ENCODE peak calls at places on chromosomes 4 and X, in five cellular contexts. D is type B pancreatic cell, M is neural crest cell, T is AG04449, K is stomach. H is an unnamed sample.

GRCh38 chr4:3297066-3297859 is 4.4 kb downstream of the RGS12 start:
- DNase-seq in D (peak), M (no peak), T (no peak), K (peak), H (no peak)

GRCh38 chr4:65880594-65880993 is 210.3 kb upstream of the EPHA5 start:
- DNase-seq in D (no peak), M (no peak), T (no peak), K (no peak), H (no peak)

GRCh38 chr4:76562851-76563803 is 128.1 kb downstream of the SHROOM3 start:
- DNase-seq in D (no peak), M (no peak), T (no peak), K (no peak), H (no peak)

GRCh38 chrX:119015407-119016242 is 41.2 kb downstream of the LONRF3 start:
- DNase-seq in D (no peak), M (no peak), T (peak), K (peak), H (peak)

GRCh38 chr4:186878203-186878800 is 154.6 kb upstream of the FAT1 start:
- DNase-seq in D (no peak), M (no peak), T (no peak), K (no peak), H (no peak)

GRCh38 chr4:721261-722171 is 15.9 kb downstream of the PCGF3 start:
- DNase-seq in D (no peak), M (no peak), T (no peak), K (no peak), H (no peak)

GRCh38 chrX:19814240-19814639 is 73.2 kb downstream of the SH3KBP1 start:
- DNase-seq in D (no peak), M (no peak), T (no peak), K (no peak), H (no peak)

GRCh38 chrX:71911023-71911730 is 532 bp downstream of the NHSL2 start:
- DNase-seq in D (no peak), M (peak), T (no peak), K (no peak), H (no peak)

GRCh38 chrX:42738552-42738951 is 39.4 kb downstream of the PPP1R2C start:
- DNase-seq in D (no peak), M (no peak), T (no peak), K (no peak), H (no peak)

GRCh38 chrX:118666521-118666920 is 60.9 kb upstream of the IL13RA1 start:
- DNase-seq in D (no peak), M (no peak), T (no peak), K (no peak), H (no peak)

GRCh38 chrX:143472334-143472938 is 44.8 kb downstream of the SPANXN3 start:
- DNase-seq in D (no peak), M (no peak), T (no peak), K (no peak), H (no peak)

GRCh38 chrX:79572566-79572965 is 205.4 kb upstream of the ITM2A start:
- DNase-seq in D (no peak), M (no peak), T (no peak), K (no peak), H (no peak)

GRCh38 chr4:135204311-135204710 is 1002.7 kb upstream of the PABPC4L start:
- DNase-seq in D (no peak), M (no peak), T (no peak), K (no peak), H (no peak)

GRCh38 chrX:136711147-136711546 is 63.2 kb downstream of the CD40LG start:
- DNase-seq in D (no peak), M (no peak), T (no peak), K (peak), H (peak)

GRCh38 chr4:48340905-48341775 is at the start of gene SLAIN2:
- DNase-seq in D (peak), M (peak), T (peak), K (peak), H (peak)

GRCh38 chr4:177128306-177128705 is 181.4 kb upstream of the NEIL3 start:
- DNase-seq in D (no peak), M (no peak), T (no peak), K (no peak), H (no peak)

GRCh38 chr4:751676-752075 is 46.0 kb downstream of the PCGF3 start:
- DNase-seq in D (no peak), M (no peak), T (no peak), K (no peak), H (no peak)

GRCh38 chrX:85109235-85109634 is 105.6 kb downstream of the APOOL start:
- DNase-seq in D (no peak), M (no peak), T (no peak), K (no peak), H (no peak)

GRCh38 chr4:100894339-100894870 is 376.6 kb upstream of the EMCN start:
- DNase-seq in D (no peak), M (no peak), T (no peak), K (no peak), H (no peak)

GRCh38 chr4:173448919-173449641 is 50.2 kb upstream of the SCRG1 start:
- DNase-seq in D (no peak), M (no peak), T (no peak), K (no peak), H (no peak)

GRCh38 chr4:112523764-112524505 is 8.0 kb upstream of the NEUROG2 start:
- DNase-seq in D (no peak), M (peak), T (no peak), K (peak), H (no peak)

GRCh38 chr4:79756496-79756895 is 316.5 kb downstream of the ANTXR2 start:
- DNase-seq in D (no peak), M (no peak), T (no peak), K (no peak), H (no peak)

GRCh38 chr4:15717126-15717525 is 14.3 kb downstream of the BST1 start:
- DNase-seq in D (no peak), M (no peak), T (no peak), K (no peak), H (no peak)

DNA sequence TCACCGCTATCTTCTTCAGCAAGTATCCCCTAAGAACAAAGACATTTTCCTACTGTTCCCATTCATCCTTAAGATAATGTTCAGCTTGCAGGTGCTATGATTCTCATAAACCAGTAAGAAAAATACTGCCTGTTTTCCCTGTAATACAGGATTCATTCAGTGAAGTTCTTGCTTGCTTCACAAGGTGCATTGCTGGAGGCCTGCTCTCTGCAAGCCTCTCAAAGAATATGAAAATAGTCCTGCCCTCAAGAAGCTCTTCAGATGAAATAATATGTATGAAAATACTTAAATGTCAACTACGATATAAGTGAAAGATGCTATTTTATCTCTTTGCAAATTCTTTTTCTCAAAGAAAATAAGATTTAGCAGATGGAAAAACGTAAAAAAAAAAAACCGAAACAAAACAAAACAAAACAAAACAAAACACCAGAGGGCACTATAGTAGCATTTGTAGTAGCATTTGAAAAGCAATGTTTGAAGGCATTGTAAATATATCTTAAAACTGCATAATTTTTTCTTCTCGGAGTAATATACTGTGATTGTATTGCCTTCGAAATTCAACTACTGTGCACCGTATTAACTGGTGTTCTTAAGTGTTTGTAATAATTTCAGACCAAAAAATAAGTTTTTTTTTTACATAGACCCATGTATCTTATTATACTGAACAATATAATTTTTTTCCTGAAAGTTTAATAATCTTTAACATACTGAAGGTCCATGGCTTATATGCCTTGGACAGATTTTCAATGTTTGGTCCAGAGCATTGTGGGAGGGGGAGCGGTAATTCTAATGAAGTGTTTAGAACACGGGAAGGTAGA is 26.0 kb downstream of the ADH4 start:
- DNase-seq in D (no peak), M (no peak), T (no peak), K (no peak), H (no peak)
- TF ChIP-seq CTCF in D (peak), M (peak), T (no peak), K (no peak), H (peak)

GRCh38 chr4:122715221-122715620 is 17.3 kb upstream of the BBS12 start:
- DNase-seq in D (no peak), M (no peak), T (no peak), K (no peak), H (no peak)

GRCh38 chr4:122718265-122718664 is 14.2 kb upstream of the BBS12 start:
- DNase-seq in D (no peak), M (no peak), T (no peak), K (no peak), H (no peak)

GRCh38 chr4:122712782-122713181 is 19.7 kb upstream of the BBS12 start:
- DNase-seq in D (no peak), M (no peak), T (no peak), K (no peak), H (no peak)

GRCh38 chr4:122711893-122712292 is 20.6 kb upstream of the BBS12 start:
- DNase-seq in D (no peak), M (no peak), T (no peak), K (no peak), H (no peak)

GRCh38 chr4:122716825-122717448 is 15.6 kb upstream of the BBS12 start:
- DNase-seq in D (no peak), M (peak), T (no peak), K (peak), H (peak)
- TF ChIP-seq CTCF in D (peak), M (peak), T (peak), K (no peak), H (peak)

DNA sequence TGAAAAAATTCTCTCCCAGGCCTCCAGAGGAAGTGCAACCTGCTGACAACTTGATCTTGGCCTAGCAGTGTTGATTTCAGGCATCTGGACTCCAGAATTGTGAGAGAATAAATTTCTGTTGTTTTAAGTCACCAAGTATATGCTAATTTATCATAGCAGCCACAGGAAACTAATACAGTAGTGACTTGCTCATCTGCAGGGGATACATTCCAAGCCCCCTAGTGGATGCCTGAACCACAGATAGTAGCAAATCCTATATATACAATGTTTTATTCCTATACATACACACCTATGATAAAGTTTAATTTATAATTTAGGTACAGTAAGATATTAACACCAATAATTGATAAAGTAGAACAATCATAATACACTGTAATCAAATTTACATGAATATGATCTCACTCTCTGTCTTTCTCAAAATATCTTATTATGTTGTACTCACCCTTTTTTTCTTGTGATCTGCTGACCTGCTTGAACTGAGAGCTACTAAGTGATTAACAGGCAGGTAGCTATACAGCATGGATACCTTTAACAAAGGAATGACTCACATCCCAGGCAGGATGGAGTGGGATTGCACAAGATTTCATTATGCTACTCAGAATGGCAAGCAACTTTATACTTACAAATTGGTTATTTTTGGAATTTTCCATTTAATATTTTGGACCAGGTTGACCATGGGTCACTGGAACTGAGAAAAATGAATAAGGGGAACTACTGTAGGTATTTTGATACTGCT is 501.1 kb downstream of the KCNIP4 start:
- DNase-seq in D (no peak), M (no peak), T (no peak), K (no peak), H (no peak)
- TF ChIP-seq CTCF in D (peak), M (no peak), T (no peak), K (no peak), H (no peak)

GRCh38 chrX:151000901-151001301 is 17.8 kb downstream of the HMGB3 start:
- DNase-seq in D (no peak), M (no peak), T (no peak), K (no peak), H (no peak)
- TF ChIP-seq CTCF in D (no peak), M (no peak), T (no peak), K (no peak), H (no peak)

H was measured in AG09319.